ENCODE peak calls at places on chromosomes 12 and 14, in nine cellular contexts. V is A549; K is CD4-positive, CD25-positive, alpha-beta regulatory T cell; J is left ventricle myocardium inferior; S is naive thymus-derived CD4-positive, alpha-beta T cell; W is endothelial cell of umbilical vein; L is CD4-positive, alpha-beta T cell; M is dorsolateral prefrontal cortex; G is GM23248. D is an unnamed sample.

GRCh38 chr12:103799504-103800251 is 41.4 kb downstream of the NT5DC3 start:
- DNase-seq in J (no peak), K (no peak), L (no peak), S (no peak), M (no peak), G (peak), W (no peak), V (peak), D (no peak)

GRCh38 chr12:464484-465267 is 4.9 kb downstream of the B4GALNT3 start:
- DNase-seq in M (no peak), L (no peak), K (no peak), G (no peak), S (no peak), V (no peak), J (no peak), W (no peak), D (no peak)

GRCh38 chr12:80186727-80187217 is 87.4 kb downstream of the OTOGL start:
- DNase-seq in S (no peak), J (no peak), G (peak), K (peak), M (no peak), V (peak), W (peak), L (no peak), D (no peak)

GRCh38 chr12:127459687-127460086 is 807.3 kb upstream of the TMEM132C start:
- DNase-seq in S (no peak), J (no peak), K (no peak), M (no peak), W (no peak), L (no peak), G (no peak), V (peak), D (no peak)

GRCh38 chr12:132687211-132688164 is at the start of the genes POLE and PXMP2:
- DNase-seq in W (peak), J (peak), S (peak), K (peak), M (peak), L (peak), V (peak), G (peak), D (peak)

GRCh38 chr14:92945959-92946846 is 23.3 kb downstream of the CHGA start:
- DNase-seq in K (no peak), S (no peak), M (no peak), G (peak), V (peak), W (peak), L (no peak), J (peak), D (no peak)

GRCh38 chr14:51727526-51727925 is 75.8 kb downstream of the FRMD6 start:
- DNase-seq in L (no peak), M (no peak), W (no peak), G (peak), J (no peak), S (no peak), K (no peak), V (no peak), D (no peak)

GRCh38 chr14:44448816-44449411 is 58.2 kb downstream of the FSCB start:
- DNase-seq in J (no peak), K (no peak), L (no peak), W (no peak), M (no peak), G (no peak), S (no peak), V (no peak), D (no peak)

GRCh38 chr14:90645842-90646443 is 170.3 kb downstream of the TTC7B start:
- DNase-seq in J (no peak), L (no peak), S (no peak), K (no peak), V (peak), G (no peak), M (no peak), W (peak), D (no peak)

GRCh38 chr14:36820901-36821300 is 159.2 kb downstream of the PAX9 start:
- DNase-seq in W (no peak), S (no peak), L (no peak), J (no peak), V (no peak), G (no peak), M (no peak), K (no peak), D (no peak)

GRCh38 chr12:106091421-106091820 is 47.3 kb downstream of the NUAK1 start:
- DNase-seq in G (no peak), V (no peak), W (no peak), M (no peak), K (no peak), L (no peak), S (no peak), J (no peak), D (no peak)

GRCh38 chr14:36663404-36664321 is 2.0 kb downstream of the PAX9 start:
- DNase-seq in K (no peak), G (peak), L (no peak), V (no peak), M (no peak), W (no peak), J (no peak), S (no peak), D (no peak)

GRCh38 chr14:86055512-86055911 is 525.6 kb downstream of the FLRT2 start:
- DNase-seq in J (no peak), K (peak), G (no peak), V (peak), S (no peak), L (no peak), M (no peak), W (peak), D (no peak)

GRCh38 chr14:56482306-56482705 is 97.3 kb upstream of the TMEM260 start:
- DNase-seq in G (peak), S (no peak), M (no peak), L (no peak), V (peak), K (no peak), W (peak), J (no peak), D (no peak)

GRCh38 chr14:89672636-89673279 is 255.7 kb upstream of the FOXN3 start:
- DNase-seq in J (peak), L (no peak), M (no peak), K (no peak), V (no peak), G (no peak), S (no peak), W (no peak), D (no peak)

GRCh38 chr12:105256921-105257320 is 20.9 kb upstream of the APPL2 start:
- DNase-seq in K (no peak), S (no peak), V (no peak), L (no peak), J (no peak), M (no peak), W (no peak), G (peak), D (no peak)

GRCh38 chr12:53065975-53066593 is 13.1 kb downstream of the SPRYD3 start:
- DNase-seq in V (peak), W (peak), M (peak), S (peak), G (peak), K (peak), L (peak), J (peak), D (peak)

GRCh38 chr14:99248761-99249171 is 23.2 kb downstream of the BCL11B start:
- DNase-seq in J (no peak), L (no peak), K (peak), S (no peak), W (no peak), V (no peak), G (no peak), M (no peak), D (no peak)

GRCh38 chr12:7602287-7602686 is 63.4 kb downstream of the APOBEC1 start:
- DNase-seq in G (peak), W (no peak), L (no peak), K (no peak), M (no peak), J (no peak), S (no peak), V (no peak), D (no peak)

GRCh38 chr12:2668816-2669215 is 126.0 kb upstream of the FKBP4 start:
- DNase-seq in V (no peak), L (no peak), K (no peak), J (no peak), M (no peak), S (no peak), G (no peak), W (no peak), D (no peak)

GRCh38 chr12:9634177-9634803 is 26.6 kb upstream of the KLRB1 start:
- DNase-seq in K (peak), V (peak), S (peak), M (no peak), G (peak), L (peak), W (peak), J (no peak), D (no peak)

GRCh38 chr12:117686911-117687377 is 281.8 kb downstream of the KSR2 start:
- DNase-seq in K (no peak), L (no peak), M (no peak), S (no peak), V (peak), G (peak), J (no peak), W (peak), D (peak)

GRCh38 chr12:112750971-112751370 is 40.6 kb upstream of the RPH3A start:
- DNase-seq in G (no peak), W (no peak), M (no peak), K (no peak), S (no peak), V (no peak), L (no peak), J (no peak), D (no peak)

DNA sequence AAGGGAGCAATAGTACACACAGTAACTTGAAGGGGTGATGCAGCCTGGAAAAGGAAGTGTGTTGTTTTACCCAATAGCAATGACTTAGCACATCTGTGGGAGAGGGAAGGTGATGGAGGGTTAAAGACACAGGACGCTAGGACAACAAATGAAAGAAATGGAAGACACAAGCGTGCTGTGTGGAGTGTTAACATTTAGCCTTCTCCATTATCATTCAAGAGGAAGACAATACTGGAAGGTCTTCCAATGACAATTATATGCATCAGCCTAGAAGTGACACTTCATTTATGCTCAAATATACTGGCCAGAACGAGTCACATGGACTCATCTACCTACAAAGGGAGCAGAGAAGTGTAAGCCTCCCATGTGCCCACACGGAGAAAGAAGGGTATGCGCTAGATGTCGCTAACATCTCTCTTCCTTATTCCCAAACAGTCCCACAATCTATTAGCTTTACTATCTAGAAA is 20.5 kb downstream of the PPM1H start:
- DNase-seq in S (no peak), V (no peak), W (no peak), L (no peak), K (no peak), G (no peak), M (no peak), J (no peak), D (no peak)
- H3K27ac ChIP-seq in S (no peak), V (no peak), W (no peak), L (no peak), K (no peak), G (no peak), M (no peak), J (peak), D (no peak)

DNA sequence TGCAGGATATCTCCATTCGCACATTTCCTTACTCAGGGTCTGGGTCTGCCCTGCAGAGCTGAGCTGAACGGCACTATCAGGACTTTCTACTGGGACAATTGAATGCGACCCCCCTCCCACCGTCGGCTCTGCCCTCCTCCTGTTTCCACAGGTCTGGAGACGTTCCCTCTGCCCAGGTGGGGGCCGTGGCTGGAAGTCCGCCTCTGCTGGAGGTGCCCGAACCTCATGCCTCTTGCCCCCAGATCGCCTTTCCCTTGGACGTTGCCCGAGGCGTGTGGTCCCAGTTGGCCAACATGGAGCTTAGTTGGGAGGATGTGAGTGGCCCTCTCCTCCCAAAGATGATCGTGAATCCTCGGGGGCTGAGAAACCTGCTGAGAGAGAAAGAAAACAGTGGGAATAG is 21.2 kb upstream of the KLC1 start:
- DNase-seq in M (no peak), L (no peak), G (no peak), V (no peak), S (no peak), J (no peak), W (peak), K (no peak), D (no peak)
- H3K27ac ChIP-seq in M (peak), L (no peak), G (no peak), V (no peak), S (no peak), J (peak), W (no peak), K (no peak), D (peak)

GRCh38 chr12:116454076-116454475 is 105.1 kb upstream of the MAP1LC3B2 start:
- DNase-seq in W (no peak), S (no peak), V (no peak), J (no peak), G (no peak), K (no peak), M (no peak), L (no peak), D (no peak)
- H3K27ac ChIP-seq in W (no peak), S (no peak), V (peak), J (no peak), G (peak), K (no peak), M (no peak), L (no peak), D (no peak)

DNA sequence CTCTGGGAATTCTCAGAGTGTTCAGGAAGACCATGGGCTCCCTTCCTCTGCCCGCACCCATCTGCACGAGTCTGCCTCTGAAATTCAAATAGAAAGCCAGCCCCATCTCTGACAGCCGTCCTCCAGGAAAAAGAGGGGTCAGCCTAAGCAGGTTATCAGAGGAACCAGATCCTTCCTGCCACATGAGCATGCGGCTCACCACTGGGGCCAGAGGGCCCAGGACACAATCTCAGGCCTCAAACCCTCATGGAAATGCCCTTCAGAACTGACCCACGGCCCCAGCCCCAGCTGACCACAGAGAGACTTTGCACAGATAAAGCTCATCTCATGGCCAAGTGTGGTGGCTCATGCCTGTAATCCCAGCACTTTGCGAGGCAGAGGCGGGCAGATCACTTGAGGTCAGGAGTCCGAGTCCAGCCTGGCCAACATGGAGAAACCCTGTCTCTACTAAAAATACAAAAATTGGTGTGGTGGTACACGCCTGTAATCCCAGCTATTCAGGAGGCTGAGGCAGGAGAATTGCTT is 23.2 kb downstream of the PXN start:
- DNase-seq in L (no peak), G (no peak), W (peak), M (no peak), K (no peak), J (no peak), S (no peak), V (no peak), D (no peak)
- H3K27ac ChIP-seq in L (no peak), G (peak), W (peak), M (no peak), K (no peak), J (peak), S (no peak), V (peak), D (no peak)

GRCh38 chr12:130766470-130766869 is 50.4 kb upstream of the RIMBP2 start:
- DNase-seq in S (no peak), J (no peak), G (no peak), W (no peak), V (no peak), L (no peak), M (no peak), K (no peak), D (no peak)
- H3K27ac ChIP-seq in S (no peak), J (no peak), G (no peak), W (no peak), V (no peak), L (no peak), M (no peak), K (no peak), D (no peak)

GRCh38 chr12:15708396-15709070 is 80.7 kb downstream of the EPS8 start:
- DNase-seq in G (no peak), W (no peak), S (no peak), K (no peak), J (no peak), L (no peak), M (no peak), V (no peak), D (no peak)
- H3K27ac ChIP-seq in G (no peak), W (no peak), S (no peak), K (no peak), J (no peak), L (no peak), M (no peak), V (no peak), D (no peak)

GRCh38 chr12:119667577-119668314 is at the start of gene PRKAB1:
- DNase-seq in L (peak), G (peak), M (peak), S (peak), V (peak), K (peak), J (peak), W (peak), D (peak)

GRCh38 chr12:119664642-119665041 is 3.3 kb upstream of the PRKAB1 start:
- DNase-seq in M (no peak), J (no peak), K (no peak), G (no peak), S (no peak), L (no peak), V (no peak), W (no peak), D (no peak)

GRCh38 chr12:119666226-119666808 is 1.6 kb upstream of the PRKAB1 start:
- DNase-seq in J (no peak), S (no peak), L (no peak), W (no peak), G (no peak), V (no peak), K (no peak), M (no peak), D (no peak)

GRCh38 chr12:119666900-119667576 is 895 bp upstream of the PRKAB1 start:
- DNase-seq in K (no peak), J (no peak), S (no peak), G (no peak), M (no peak), V (no peak), L (no peak), W (no peak), D (no peak)

GRCh38 chr12:119665164-119665929 is 2.6 kb upstream of the PRKAB1 start:
- DNase-seq in J (no peak), V (no peak), S (no peak), L (no peak), G (no peak), W (no peak), M (no peak), K (no peak), D (no peak)
- H3K27ac ChIP-seq in J (peak), V (no peak), S (no peak), L (no peak), G (no peak), W (no peak), M (no peak), K (no peak), D (no peak)

DNA sequence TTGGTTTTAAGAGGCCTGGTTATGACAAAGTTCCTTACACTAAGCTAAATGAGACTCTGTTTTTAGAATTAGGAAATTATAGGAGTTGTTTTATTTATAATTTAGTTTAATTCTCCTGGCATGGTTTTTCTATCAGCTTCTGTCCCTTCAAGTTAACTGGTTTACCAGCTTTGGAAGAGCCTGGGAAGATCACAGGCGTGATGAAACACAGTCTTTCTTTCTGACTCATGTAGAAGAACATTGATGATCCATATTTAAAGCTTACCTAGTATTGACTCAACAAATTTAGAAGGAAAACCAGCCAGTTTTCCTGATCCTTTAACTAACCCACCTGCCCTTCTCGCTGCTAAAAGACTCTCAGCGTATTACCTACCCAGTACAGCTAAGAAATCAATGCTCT is 155.2 kb downstream of the TGFB3 start:
- DNase-seq in S (no peak), J (no peak), W (no peak), G (peak), K (no peak), L (no peak), M (no peak), V (no peak), D (no peak)
- H3K27ac ChIP-seq in S (no peak), J (no peak), W (no peak), G (no peak), K (no peak), L (no peak), M (no peak), V (no peak), D (no peak)

GRCh38 chr12:109714913-109715244 is 1.3 kb downstream of the FAM222A start:
- DNase-seq in J (no peak), G (no peak), M (no peak), K (no peak), V (no peak), W (no peak), S (no peak), L (no peak), D (no peak)

GRCh38 chr12:109715310-109716091 is 1.9 kb downstream of the FAM222A start:
- DNase-seq in L (peak), W (no peak), J (peak), G (peak), V (peak), M (no peak), K (no peak), S (no peak), D (peak)

GRCh38 chr12:109714141-109714912 is 702 bp downstream of the FAM222A start:
- DNase-seq in V (peak), S (peak), K (peak), W (peak), L (peak), M (no peak), G (peak), J (peak), D (peak)

GRCh38 chr12:109711596-109712461 is 1.8 kb upstream of the FAM222A start:
- DNase-seq in L (no peak), K (no peak), V (no peak), J (peak), G (no peak), M (no peak), W (no peak), S (no peak), D (no peak)

GRCh38 chr12:109713187-109713984 is at the start of gene FAM222A:
- DNase-seq in W (peak), K (peak), M (peak), V (peak), L (peak), G (peak), J (peak), S (peak), D (peak)
- H3K27ac ChIP-seq in W (no peak), K (no peak), M (peak), V (peak), L (no peak), G (no peak), J (peak), S (peak), D (peak)

DNA sequence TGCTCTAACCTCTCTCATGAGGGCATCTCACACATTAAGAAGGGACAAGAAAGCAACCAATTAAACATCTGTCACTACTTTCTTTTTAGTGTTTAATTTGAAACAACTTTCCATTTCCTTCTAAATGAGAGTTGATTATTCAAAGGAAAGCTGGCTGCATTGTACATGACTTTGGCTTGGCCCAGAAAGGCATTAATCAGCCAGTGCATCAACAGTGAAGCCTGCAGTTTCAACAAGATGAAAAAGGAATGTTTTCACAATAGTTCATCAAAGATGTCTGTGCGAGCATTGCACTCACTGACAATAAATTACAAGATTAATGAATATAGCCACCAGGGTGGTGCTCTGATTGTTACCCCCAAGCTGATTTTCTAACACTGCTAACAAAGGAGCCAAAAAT is 141.9 kb downstream of the SEC23A start:
- DNase-seq in S (no peak), J (no peak), V (no peak), L (no peak), G (no peak), K (no peak), M (no peak), W (no peak), D (no peak)
- H3K27ac ChIP-seq in S (no peak), J (no peak), V (no peak), L (no peak), G (no peak), K (no peak), M (no peak), W (no peak), D (no peak)

D was measured in substantia nigra.